ENCODE peak calls at places on chromosome 9, in ten cellular contexts. S, X, T, N, F, G, V, O, Q and Z are unnamed samples.

GRCh38 chr9:116002624-116003023 is 151.0 kb upstream of the PAPPA start:
- DNase-seq in V (no peak), T (no peak), N (no peak), Q (peak; percentile 29), G (no peak), X (no peak), O (no peak), S (no peak), F (no peak), Z (no peak)

GRCh38 chr9:81141952-81142351 is 547.4 kb downstream of the TLE1 start:
- DNase-seq in T (no peak), Q (no peak), G (no peak), V (no peak), X (no peak), F (no peak), O (no peak), N (no peak), S (no peak), Z (no peak)

GRCh38 chr9:89923961-89924504 is 319.2 kb downstream of the GADD45G start:
- DNase-seq in G (no peak), X (no peak), V (no peak), T (no peak), N (peak; percentile 43), F (peak; percentile 37), Q (no peak), O (no peak), S (no peak), Z (no peak)

GRCh38 chr9:91042541-91042940 is 240.9 kb downstream of the SYK start:
- DNase-seq in G (no peak), T (no peak), N (no peak), O (no peak), Q (no peak), F (no peak), X (peak; percentile 13), V (no peak), S (no peak), Z (no peak)

GRCh38 chr9:562330-562729 is 279.2 kb upstream of the DMRT1 start:
- DNase-seq in G (no peak), S (no peak), X (no peak), F (no peak), T (no peak), O (no peak), V (peak; percentile 49), Q (no peak), N (no peak), Z (no peak)

GRCh38 chr9:130380920-130381469 is 63.8 kb upstream of the ASS1 start:
- DNase-seq in S (no peak), F (no peak), Q (no peak), O (no peak), V (no peak), T (no peak), G (no peak), N (no peak), X (no peak), Z (no peak)

GRCh38 chr9:75084081-75084672 is 3.8 kb downstream of the NMRK1 start:
- DNase-seq in S (no peak), G (no peak), Q (no peak), N (peak; percentile 58), V (no peak), F (no peak), T (no peak), X (no peak), O (no peak), Z (no peak)

GRCh38 chr9:12817702-12818101 is 42.9 kb downstream of the LURAP1L start:
- DNase-seq in O (no peak), N (peak; percentile 68), S (no peak), G (no peak), V (no peak), X (no peak), Q (peak; percentile 43), F (no peak), T (no peak), Z (peak; percentile 71)

GRCh38 chr9:131608469-131609115 is 63.3 kb downstream of the PRRT1B start:
- DNase-seq in Q (peak; percentile 90), S (peak; percentile 84), O (peak; percentile 44), N (peak; percentile 91), G (peak; percentile 89), V (no peak), X (no peak), F (peak; percentile 83), T (no peak), Z (peak; percentile 93)

GRCh38 chr9:121296213-121297127 is 28.5 kb downstream of the GSN start:
- DNase-seq in T (no peak), V (no peak), N (no peak), Q (no peak), X (no peak), O (no peak), G (no peak), S (no peak), F (no peak), Z (no peak)

GRCh38 chr9:21413089-21414023 is 4.4 kb downstream of the IFNA8 start:
- DNase-seq in T (no peak), X (no peak), S (no peak), F (no peak), N (peak; percentile 68), V (peak; percentile 54), Q (no peak), O (no peak), G (no peak), Z (no peak)

GRCh38 chr9:37104183-37104889 is 16.0 kb upstream of the ZCCHC7 start:
- DNase-seq in N (peak; percentile 52), G (no peak), Q (peak; percentile 77), O (peak; percentile 31), T (no peak), V (no peak), X (no peak), S (no peak), F (no peak), Z (no peak)

GRCh38 chr9:132800038-132800648 is 77.9 kb downstream of the AK8 start:
- DNase-seq in F (peak; percentile 47), O (peak; percentile 41), N (peak; percentile 91), S (peak; percentile 82), V (peak; percentile 87), Q (peak; percentile 77), G (peak; percentile 85), X (peak; percentile 79), T (peak; percentile 39), Z (peak; percentile 86)

GRCh38 chr9:89436963-89437625 is 60.8 kb downstream of the SEMA4D start:
- DNase-seq in V (no peak), O (no peak), S (no peak), Q (no peak), F (no peak), T (no peak), X (no peak), G (no peak), N (peak; percentile 50), Z (no peak)

GRCh38 chr9:98159301-98159700 is 33.1 kb downstream of the CORO2A start:
- DNase-seq in N (no peak), S (no peak), F (no peak), T (no peak), Q (no peak), V (no peak), X (no peak), G (no peak), O (no peak), Z (peak; percentile 55)

GRCh38 chr9:80175286-80175906 is 603.6 kb downstream of the TLE4 start:
- DNase-seq in F (peak; percentile 11), X (no peak), T (peak; percentile 1), Q (peak; percentile 60), N (no peak), G (no peak), V (peak; percentile 75), O (peak; percentile 12), S (peak; percentile 2), Z (no peak)

GRCh38 chr9:108698801-108699200 is 157.0 kb downstream of the ACTL7B start:
- DNase-seq in F (no peak), V (no peak), S (no peak), X (no peak), N (no peak), O (no peak), T (no peak), Q (no peak), G (no peak), Z (no peak)

GRCh38 chr9:137449931-137450537 is 8.9 kb upstream of the ENTPD8 start:
- DNase-seq in Q (no peak), T (no peak), S (no peak), V (no peak), F (no peak), N (no peak), O (no peak), G (no peak), X (no peak), Z (no peak)

GRCh38 chr9:2493106-2493505 is 128.5 kb upstream of the VLDLR start:
- DNase-seq in X (no peak), O (no peak), G (no peak), V (peak; percentile 95), F (no peak), S (peak; percentile 64), N (no peak), T (no peak), Q (peak; percentile 53), Z (peak; percentile 64)

GRCh38 chr9:130214921-130215320 is 42.7 kb downstream of the NCS1 start:
- DNase-seq in X (no peak), F (no peak), S (no peak), G (no peak), O (no peak), V (no peak), T (no peak), N (peak; percentile 47), Q (no peak), Z (no peak)